ENCODE peak calls at places on chromosomes 12 and 14, in four cellular contexts. J, S, V and Z are unnamed samples.
A peak's percentile ranks its signal among the peaks of the same experiment; 100 is the strongest.

GRCh38 chr12:1859643-1860042 is 39.3 kb downstream of the LRTM2 start:
- DNase-seq in J (peak; percentile 79), S (peak; percentile 52), V (no peak), Z (no peak)

GRCh38 chr12:27333311-27334009 is 824 bp downstream of the BMAL2 start:
- DNase-seq in J (peak; percentile 23), S (no peak), V (peak; percentile 30), Z (peak; percentile 44)

GRCh38 chr12:105860556-105861207 is 278.1 kb downstream of the NUAK1 start:
- DNase-seq in J (no peak), S (no peak), V (no peak), Z (peak; percentile 10)

GRCh38 chr12:52126605-52127578 is 47.4 kb downstream of the SMIM41 start:
- DNase-seq in J (peak; percentile 26), S (no peak), V (peak; percentile 98), Z (no peak)

GRCh38 chr14:24367506-24368214 is at the start of gene NFATC4:
- DNase-seq in J (peak; percentile 97), S (peak; percentile 81), V (peak; percentile 88), Z (peak; percentile 28)

GRCh38 chr12:52692253-52692652 is 11.1 kb downstream of the KRT77 start:
- DNase-seq in J (no peak), S (no peak), V (no peak), Z (peak; percentile 24)

GRCh38 chr14:85532981-85533820 is 3.3 kb downstream of the FLRT2 start:
- DNase-seq in J (peak; percentile 86), S (no peak), V (peak; percentile 88), Z (peak; percentile 43)

GRCh38 chr14:81221579-81222102 is 882 bp upstream of the GTF2A1 start:
- DNase-seq in J (no peak), S (no peak), V (no peak), Z (no peak)

GRCh38 chr12:22539055-22539454 is 5.3 kb downstream of the C2CD5 start:
- DNase-seq in J (no peak), S (no peak), V (peak; percentile 11), Z (no peak)

GRCh38 chr12:56518570-56518969 is 3.0 kb upstream of the RBMS2 start:
- DNase-seq in J (peak; percentile 84), S (peak; percentile 70), V (peak; percentile 26), Z (no peak)

GRCh38 chr14:28412076-28412475 is 354.5 kb upstream of the FOXG1 start:
- DNase-seq in J (no peak), S (no peak), V (no peak), Z (no peak)

GRCh38 chr12:16473610-16474326 is 126.3 kb downstream of the MGST1 start:
- DNase-seq in J (no peak), S (no peak), V (no peak), Z (no peak)

GRCh38 chr14:102525213-102526143 is 15.9 kb upstream of the ANKRD9 start:
- DNase-seq in J (peak; percentile 75), S (peak; percentile 49), V (no peak), Z (no peak)

GRCh38 chr12:54277823-54278276 is 2.1 kb downstream of the CBX5 start:
- DNase-seq in J (peak; percentile 82), S (peak; percentile 46), V (no peak), Z (no peak)

GRCh38 chr12:132324841-132325732 is 4.3 kb downstream of the GALNT9 start:
- DNase-seq in J (no peak), S (no peak), V (no peak), Z (no peak)

GRCh38 chr12:99087278-99087677 is 442.2 kb downstream of the APAF1 start:
- DNase-seq in J (no peak), S (peak; percentile 83), V (no peak), Z (no peak)

GRCh38 chr14:94665121-94665520 is 52.9 kb downstream of the SERPINA3 start:
- DNase-seq in J (peak; percentile 95), S (no peak), V (peak; percentile 12), Z (no peak)